ENCODE peak calls at places on chromosome 13, in four cellular contexts. H is tibial nerve, U is left ventricle myocardium inferior, Q is HCT116. J is an unnamed sample.

GRCh38 chr13:30865131-30866009 is 40.7 kb upstream of the MEDAG start:
- DNase-seq in H (peak), U (peak), Q (peak), J (peak)

GRCh38 chr13:104008571-104009435 is 942.6 kb upstream of the SLC10A2 start:
- DNase-seq in H (no peak), U (no peak), Q (no peak), J (no peak)

GRCh38 chr13:48304132-48304876 is 753 bp downstream of the RB1 start:
- DNase-seq in U (peak), Q (no peak), H (peak), J (peak)

GRCh38 chr13:72782717-72783116 is 784 bp downstream of the PIBF1 start:
- DNase-seq in Q (no peak), H (no peak), U (no peak), J (no peak)

GRCh38 chr13:34201050-34201913 is 383.3 kb downstream of the RFC3 start:
- DNase-seq in H (no peak), Q (no peak), U (no peak), J (no peak)

GRCh38 chr13:67934615-67935330 is 704.6 kb upstream of the PCDH9 start:
- DNase-seq in H (no peak), Q (no peak), U (no peak), J (no peak)

GRCh38 chr13:72692884-72693514 is 34.4 kb downstream of the MZT1 start:
- DNase-seq in Q (no peak), H (no peak), U (no peak), J (no peak)

GRCh38 chr13:50646070-50646469 is 197.4 kb downstream of the DLEU7 start:
- DNase-seq in U (no peak), Q (no peak), H (no peak), J (no peak)

GRCh38 chr13:105442941-105443340 is 1092.5 kb downstream of the EFNB2 start:
- DNase-seq in Q (peak), H (peak), U (no peak), J (no peak)

GRCh38 chr13:113863511-113864302 is at the start of gene GAS6:
- DNase-seq in H (no peak), U (peak), Q (no peak), J (peak)

GRCh38 chr13:73767191-73767741 is 366.9 kb downstream of the KLF12 start:
- DNase-seq in Q (no peak), H (no peak), U (no peak), J (no peak)

GRCh38 chr13:106182404-106182803 is 353.1 kb downstream of the EFNB2 start:
- DNase-seq in U (no peak), Q (peak), H (no peak), J (no peak)

GRCh38 chr13:37443538-37443937 is 155.0 kb downstream of the POSTN start:
- DNase-seq in Q (no peak), U (no peak), H (no peak), J (no peak)

GRCh38 chr13:106284358-106284757 is 251.1 kb downstream of the EFNB2 start:
- DNase-seq in H (no peak), U (no peak), Q (no peak), J (no peak)

GRCh38 chr13:113903361-113903760 is 39.5 kb upstream of the GAS6 start:
- DNase-seq in Q (no peak), H (no peak), U (no peak), J (no peak)

GRCh38 chr13:44044544-44045178 is 165.0 kb downstream of the LACC1 start:
- DNase-seq in H (no peak), Q (no peak), U (no peak), J (no peak)

GRCh38 chr13:73341748-73342147 is 282.9 kb downstream of the KLF5 start:
- DNase-seq in H (no peak), Q (no peak), U (no peak), J (no peak)

GRCh38 chr13:59145381-59145780 is 1018.3 kb downstream of the DIAPH3 start:
- DNase-seq in H (no peak), Q (no peak), U (no peak), J (no peak)

GRCh38 chr13:41668130-41668757 is 210.9 kb downstream of the RGCC start:
- DNase-seq in H (peak), U (no peak), Q (peak), J (peak)

GRCh38 chr13:42751693-42752092 is 29.7 kb upstream of the FAM216B start:
- DNase-seq in U (no peak), Q (no peak), H (no peak), J (no peak)

GRCh38 chr13:111639994-111640393 is 319.6 kb downstream of the TEX29 start:
- DNase-seq in Q (no peak), H (no peak), U (no peak), J (no peak)

GRCh38 chr13:44718467-44718866 is 142.3 kb upstream of the TSC22D1 start:
- DNase-seq in Q (no peak), H (no peak), U (no peak), J (no peak)

GRCh38 chr13:31540316-31540715 is 199.0 kb upstream of the RXFP2 start:
- DNase-seq in H (no peak), U (no peak), Q (no peak), J (no peak)

GRCh38 chr13:37657134-37657533 is 58.6 kb upstream of the POSTN start:
- DNase-seq in Q (no peak), H (no peak), U (no peak), J (no peak)

GRCh38 chr13:79805317-79805716 is 324.4 kb downstream of the NDFIP2 start:
- DNase-seq in Q (no peak), U (no peak), H (no peak), J (no peak)

GRCh38 chr13:67094952-67095351 is 135.2 kb downstream of the PCDH9 start:
- DNase-seq in H (no peak), Q (no peak), U (no peak), J (no peak)

GRCh38 chr13:70613295-70613694 is 505.0 kb upstream of the KLHL1 start:
- DNase-seq in H (no peak), Q (no peak), U (no peak), J (no peak)

GRCh38 chr13:35957996-35958395 is 173.2 kb downstream of the DCLK1 start:
- DNase-seq in Q (no peak), U (no peak), H (no peak), J (no peak)
- H3K27ac ChIP-seq in Q (no peak), U (peak), H (peak), J (no peak)

GRCh38 chr13:49560270-49561063 is 24.9 kb downstream of the RCBTB1 start:
- DNase-seq in H (no peak), U (no peak), Q (no peak), J (no peak)
- TF ChIP-seq CTCF in H (no peak), U (peak), Q (peak), J (no peak)

DNA sequence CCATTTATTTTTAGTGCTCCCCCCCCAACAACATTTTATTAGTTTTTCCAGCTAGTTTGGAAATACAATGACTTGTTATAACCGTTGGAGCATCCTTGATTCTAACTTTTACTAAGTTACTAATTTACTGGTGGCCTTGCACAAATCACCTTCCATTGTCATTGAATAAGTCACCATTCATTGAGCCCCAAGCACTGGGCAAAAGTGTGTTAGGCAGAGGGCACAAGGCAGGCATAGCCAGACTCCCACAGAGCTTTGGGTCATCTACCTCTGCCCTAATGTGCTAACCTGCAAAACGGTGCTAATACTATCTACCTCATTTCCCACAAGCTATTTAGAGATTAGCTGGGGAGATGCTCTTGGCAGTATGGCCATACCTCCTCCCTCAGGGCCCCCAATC is 86.8 kb upstream of the RNF113B start:
- DNase-seq in Q (no peak), H (no peak), U (no peak), J (no peak)
- H3K27ac ChIP-seq in Q (no peak), H (no peak), U (no peak), J (no peak)

GRCh38 chr13:23455401-23456185 is 22.1 kb upstream of the SACS start:
- DNase-seq in H (no peak), U (no peak), Q (no peak), J (no peak)
- TF ChIP-seq CTCF in H (no peak), U (no peak), Q (no peak), J (no peak)

DNA sequence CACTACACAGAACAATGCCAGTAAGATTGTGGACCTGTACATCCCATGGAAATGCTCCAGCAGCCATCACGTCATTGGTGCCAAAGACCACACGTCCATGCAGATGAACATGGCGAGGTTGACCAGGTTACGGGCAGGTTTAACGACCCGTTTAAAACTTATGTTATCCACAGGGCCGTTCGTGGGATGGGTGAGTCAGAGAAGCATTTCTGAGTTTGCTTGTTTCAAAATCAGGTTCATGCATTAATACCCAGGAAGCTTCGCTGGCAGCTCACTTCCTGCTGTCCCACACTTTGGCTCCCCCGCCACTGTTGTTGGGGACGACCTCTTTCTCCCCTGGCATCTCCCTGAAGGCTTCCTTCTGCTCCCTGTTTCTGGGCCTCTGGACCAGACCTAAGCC is 194.1 kb downstream of the USP12 start:
- DNase-seq in U (no peak), Q (no peak), H (no peak), J (no peak)
- H3K27ac ChIP-seq in U (no peak), Q (no peak), H (no peak), J (no peak)

GRCh38 chr13:97366172-97366688 is 67.7 kb upstream of the RAP2A start:
- DNase-seq in U (no peak), H (no peak), Q (no peak), J (no peak)
- TF ChIP-seq CTCF in U (no peak), H (no peak), Q (peak), J (no peak)

GRCh38 chr13:21435231-21435630 is 23.9 kb downstream of the ZDHHC20 start:
- DNase-seq in H (no peak), U (no peak), Q (no peak), J (no peak)
- H3K27ac ChIP-seq in H (peak), U (peak), Q (peak), J (peak)

GRCh38 chr13:101115762-101116161 is 300.5 kb downstream of the NALCN start:
- DNase-seq in Q (no peak), U (no peak), H (no peak), J (no peak)
- TF ChIP-seq CTCF in Q (peak), U (no peak), H (peak), J (no peak)

DNA sequence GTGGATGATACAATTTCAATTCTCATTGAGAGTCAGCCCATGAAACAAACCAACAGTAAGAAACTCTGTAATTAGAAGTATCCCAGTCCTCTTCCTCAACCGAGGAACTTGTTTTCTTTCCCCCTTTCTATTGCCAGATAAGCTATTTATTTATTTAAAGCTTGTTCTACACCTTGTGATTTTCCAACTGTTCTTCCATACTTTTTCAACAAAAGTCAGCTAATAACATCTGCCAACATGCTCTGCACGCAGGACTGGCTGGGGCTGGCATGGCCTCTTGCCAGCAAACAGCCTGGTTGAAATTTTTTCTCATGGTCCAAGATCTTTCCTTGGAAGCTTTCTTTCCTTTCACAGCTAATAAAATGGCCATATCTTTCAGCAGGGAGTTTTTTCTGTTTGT is 2.9 kb upstream of the IRS2 start:
- DNase-seq in U (no peak), H (no peak), Q (no peak), J (peak)
- H3K27ac ChIP-seq in U (peak), H (peak), Q (no peak), J (no peak)

DNA sequence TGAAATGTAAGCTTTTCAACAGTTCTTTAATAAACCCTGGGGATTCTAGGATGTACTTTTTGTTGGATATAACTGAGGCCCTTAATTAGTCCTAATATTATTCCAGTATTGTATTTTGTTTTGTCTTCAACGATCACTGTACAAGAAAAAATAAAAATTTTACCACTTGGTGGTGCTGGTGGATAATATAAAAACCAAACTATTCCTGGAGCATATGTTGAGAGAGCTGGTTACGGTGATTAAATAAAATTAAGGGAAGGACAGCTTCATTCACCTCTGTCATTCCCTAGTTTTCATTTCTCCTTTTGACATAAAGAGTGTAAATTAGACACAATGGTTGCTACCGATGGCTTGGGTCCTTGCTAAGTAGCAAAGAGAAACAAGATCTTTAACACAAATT is 598.6 kb upstream of the PCDH20 start:
- DNase-seq in U (no peak), H (no peak), Q (peak), J (no peak)
- TF ChIP-seq CTCF in U (peak), H (no peak), Q (peak), J (no peak)

J was measured in thyroid gland.